ENCODE peak calls at places on chromosomes 5 and 9, in six cellular contexts. Q is transverse colon, T is gastrocnemius medialis, R is GM12878, Z is adrenal gland, H is lower leg skin. G is an unnamed sample.

GRCh38 chr9:125878241-125878640 is 131.1 kb downstream of the PBX3 start:
- DNase-seq in Q (no peak), T (no peak), R (no peak), Z (no peak), H (no peak), G (no peak)

GRCh38 chr5:128111818-128112448 is 28.4 kb downstream of the SLC12A2 start:
- DNase-seq in Q (no peak), T (no peak), R (no peak), Z (no peak), H (no peak), G (no peak)

GRCh38 chr5:24222866-24223265 is 421.9 kb downstream of the CDH10 start:
- DNase-seq in Q (no peak), T (no peak), R (no peak), Z (peak; percentile 28), H (no peak), G (no peak)

GRCh38 chr9:123329329-123329955 is 26.6 kb upstream of the CRB2 start:
- DNase-seq in Q (peak; percentile 84), T (no peak), R (no peak), Z (peak; percentile 35), H (peak; percentile 35), G (no peak)

GRCh38 chr9:74755355-74755754 is 132.4 kb downstream of the TRPM6 start:
- DNase-seq in Q (no peak), T (no peak), R (no peak), Z (no peak), H (no peak), G (no peak)

GRCh38 chr5:124741711-124742496 is 4.5 kb downstream of the ZNF608 start:
- DNase-seq in Q (peak; percentile 42), T (peak; percentile 33), R (no peak), Z (peak; percentile 72), H (no peak), G (no peak)

GRCh38 chr5:76874088-76874581 is 24.3 kb downstream of the S100Z start:
- DNase-seq in Q (no peak), T (no peak), R (peak; percentile 39), Z (no peak), H (no peak), G (no peak)

GRCh38 chr5:143398451-143399237 is 4.8 kb downstream of the NR3C1 start:
- DNase-seq in Q (no peak), T (no peak), R (no peak), Z (no peak), H (no peak), G (no peak)

GRCh38 chr5:124980174-124980941 is 233.9 kb upstream of the ZNF608 start:
- DNase-seq in Q (no peak), T (no peak), R (peak; percentile 48), Z (no peak), H (no peak), G (no peak)

GRCh38 chr9:78932849-78933627 is 636.1 kb downstream of the PSAT1 start:
- DNase-seq in Q (no peak), T (no peak), R (no peak), Z (no peak), H (no peak), G (no peak)

GRCh38 chr9:22147818-22148573 is 138.9 kb upstream of the CDKN2B start:
- DNase-seq in Q (no peak), T (no peak), R (no peak), Z (no peak), H (no peak), G (no peak)

GRCh38 chr5:169408735-169409134 is 107.8 kb upstream of the SLIT3 start:
- DNase-seq in Q (no peak), T (no peak), R (no peak), Z (no peak), H (no peak), G (no peak)

GRCh38 chr5:169876376-169876775 is 103.9 kb downstream of the INSYN2B start:
- DNase-seq in Q (no peak), T (no peak), R (no peak), Z (no peak), H (no peak), G (no peak)

GRCh38 chr5:14787801-14788579 is 83.6 kb downstream of the ANKH start:
- DNase-seq in Q (no peak), T (no peak), R (no peak), Z (no peak), H (no peak), G (no peak)

GRCh38 chr5:126497506-126497905 is 74.3 kb downstream of the GRAMD2B start:
- DNase-seq in Q (no peak), T (no peak), R (no peak), Z (peak; percentile 30), H (no peak), G (no peak)

GRCh38 chr9:16704096-16704488 is 166.4 kb downstream of the BNC2 start:
- DNase-seq in Q (no peak), T (no peak), R (no peak), Z (no peak), H (no peak), G (no peak)

GRCh38 chr9:114050646-114051045 is 27.5 kb downstream of the AMBP start:
- DNase-seq in Q (no peak), T (no peak), R (no peak), Z (no peak), H (no peak), G (peak; percentile 2)
- TF ChIP-seq POLR2A in Q (no peak), T (no peak), R (no peak), Z (no peak), H (no peak), G (no peak)

GRCh38 chr5:78359831-78360673 is at the start of gene SCAMP1:
- DNase-seq in Q (peak; percentile 95), T (peak; percentile 87), R (peak; percentile 83), Z (peak; percentile 94), H (peak; percentile 89), G (peak; percentile 88)
- TF ChIP-seq POLR2A in Q (peak; percentile 58), T (peak; percentile 79), R (peak; percentile 94), Z (peak; percentile 93), H (no peak), G (peak; percentile 88)

DNA sequence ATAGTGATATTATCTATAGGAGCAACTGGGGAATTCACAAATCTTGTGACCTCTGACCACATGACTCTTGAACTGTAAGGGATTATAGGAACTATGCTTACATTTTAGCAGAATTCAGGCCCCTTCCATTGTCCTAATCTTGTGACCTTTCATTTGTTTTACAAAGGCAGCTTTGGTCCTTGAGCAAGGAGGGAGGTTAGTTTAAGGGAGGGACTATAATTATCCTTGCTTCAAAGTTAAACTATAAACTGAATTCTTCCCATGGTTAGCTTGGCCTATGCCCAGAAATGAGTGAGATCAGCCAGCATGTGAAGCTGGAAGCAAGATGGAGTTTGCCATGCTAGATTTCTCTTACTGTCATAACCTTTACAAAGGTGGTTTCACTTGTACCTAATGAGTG is 51.2 kb downstream of the TARS1 start:
- DNase-seq in Q (no peak), T (no peak), R (no peak), Z (no peak), H (no peak), G (no peak)
- TF ChIP-seq POLR2A in Q (no peak), T (no peak), R (no peak), Z (no peak), H (no peak), G (no peak)

GRCh38 chr9:36728651-36729520 is 156.2 kb downstream of the MELK start:
- DNase-seq in Q (peak; percentile 84), T (no peak), R (peak; percentile 13), Z (peak; percentile 71), H (no peak), G (peak; percentile 49)
- TF ChIP-seq POLR2A in Q (no peak), T (no peak), R (no peak), Z (no peak), H (no peak), G (no peak)

G was measured in ovary.